ENCODE peak calls at places on chromosome 14, in seven cellular contexts. M, W, Z, G, H, Q and P are unnamed samples.

GRCh38 chr14:53391156-53391555 is 238.0 kb upstream of the DDHD1 start:
- DNase-seq in M (no peak), W (peak), Z (peak), G (peak), H (peak), Q (no peak), P (peak)

GRCh38 chr14:54257424-54257823 is 139.4 kb upstream of the CDKN3 start:
- DNase-seq in M (no peak), W (no peak), Z (no peak), G (no peak), H (no peak), Q (no peak), P (peak)

GRCh38 chr14:61025239-61026223 is 44.5 kb downstream of the SLC38A6 start:
- DNase-seq in M (peak), W (peak), Z (peak), G (peak), H (peak), Q (peak), P (peak)

GRCh38 chr14:23057757-23058653 is 685 bp upstream of the CDH24 start:
- DNase-seq in M (peak), W (peak), Z (peak), G (peak), H (no peak), Q (no peak), P (peak)

GRCh38 chr14:56844603-56845002 is 34.3 kb upstream of the OTX2 start:
- DNase-seq in M (no peak), W (no peak), Z (no peak), G (no peak), H (no peak), Q (no peak), P (peak)

GRCh38 chr14:68585690-68586089 is 207.2 kb downstream of the ZFP36L1 start:
- DNase-seq in M (no peak), W (no peak), Z (peak), G (peak), H (no peak), Q (no peak), P (no peak)

GRCh38 chr14:89065879-89066278 is 241.4 kb downstream of the TTC8 start:
- DNase-seq in M (no peak), W (no peak), Z (no peak), G (no peak), H (no peak), Q (no peak), P (peak)

GRCh38 chr14:67704484-67705089 is 2.9 kb downstream of the RDH12 start:
- DNase-seq in M (peak), W (peak), Z (peak), G (peak), H (no peak), Q (peak), P (peak)

GRCh38 chr14:62696261-62696968 is 348.8 kb downstream of the KCNH5 start:
- DNase-seq in M (no peak), W (no peak), Z (no peak), G (no peak), H (no peak), Q (no peak), P (peak)

GRCh38 chr14:73726025-73726961 is 12.1 kb upstream of the PNMA1 start:
- DNase-seq in M (no peak), W (no peak), Z (no peak), G (peak), H (no peak), Q (no peak), P (no peak)

GRCh38 chr14:104023325-104024055 is 62.0 kb upstream of the ASPG start:
- DNase-seq in M (no peak), W (no peak), Z (no peak), G (no peak), H (no peak), Q (no peak), P (no peak)

GRCh38 chr14:87547536-87547935 is 445.4 kb downstream of the GALC start:
- DNase-seq in M (no peak), W (no peak), Z (no peak), G (no peak), H (no peak), Q (no peak), P (no peak)

GRCh38 chr14:34355584-34356266 is 106.3 kb downstream of the SPTSSA start:
- DNase-seq in M (no peak), W (peak), Z (peak), G (peak), H (peak), Q (no peak), P (no peak)

GRCh38 chr14:88386395-88386794 is 938 bp downstream of the SPATA7 start:
- DNase-seq in M (no peak), W (no peak), Z (no peak), G (no peak), H (no peak), Q (no peak), P (no peak)

GRCh38 chr14:57182760-57183503 is 85.8 kb downstream of the EXOC5 start:
- DNase-seq in M (no peak), W (peak), Z (no peak), G (no peak), H (no peak), Q (no peak), P (peak)

GRCh38 chr14:69288956-69289705 is 29.2 kb downstream of the GALNT16 start:
- DNase-seq in M (no peak), W (no peak), Z (peak), G (no peak), H (no peak), Q (no peak), P (no peak)

GRCh38 chr14:88477513-88478250 is 77.1 kb downstream of the PTPN21 start:
- DNase-seq in M (no peak), W (no peak), Z (no peak), G (no peak), H (no peak), Q (no peak), P (no peak)

GRCh38 chr14:38291681-38292459 is 36.0 kb upstream of the CLEC14A start:
- DNase-seq in M (no peak), W (peak), Z (no peak), G (peak), H (no peak), Q (no peak), P (no peak)

GRCh38 chr14:20610002-20610765 is 19.0 kb upstream of the RNASE12 start:
- DNase-seq in M (peak), W (peak), Z (peak), G (peak), H (peak), Q (peak), P (peak)

GRCh38 chr14:105496831-105497591 is 6.0 kb downstream of the TEDC1 start:
- DNase-seq in M (no peak), W (no peak), Z (no peak), G (no peak), H (no peak), Q (no peak), P (no peak)

GRCh38 chr14:66495214-66496098 is 9.3 kb downstream of the CCDC196 start:
- DNase-seq in M (peak), W (peak), Z (peak), G (peak), H (peak), Q (peak), P (peak)

GRCh38 chr14:36633580-36633979 is 28.1 kb upstream of the PAX9 start:
- DNase-seq in M (no peak), W (no peak), Z (no peak), G (no peak), H (no peak), Q (no peak), P (no peak)

GRCh38 chr14:38548091-38548490 is 292.2 kb upstream of the CLEC14A start:
- DNase-seq in M (no peak), W (peak), Z (no peak), G (no peak), H (no peak), Q (no peak), P (no peak)

GRCh38 chr14:94372021-94372605 is 16.3 kb downstream of the SERPINA1 start:
- DNase-seq in M (no peak), W (no peak), Z (no peak), G (no peak), H (no peak), Q (no peak), P (peak)

GRCh38 chr14:34035177-34035933 is 84.5 kb upstream of the EGLN3 start:
- DNase-seq in M (peak), W (no peak), Z (no peak), G (no peak), H (no peak), Q (no peak), P (no peak)

GRCh38 chr14:55130194-55130550 is 1.1 kb downstream of the LGALS3 start:
- DNase-seq in M (no peak), W (peak), Z (peak), G (no peak), H (no peak), Q (no peak), P (peak)

GRCh38 chr14:94374749-94375148 is 13.7 kb downstream of the SERPINA1 start:
- DNase-seq in M (no peak), W (no peak), Z (no peak), G (no peak), H (no peak), Q (no peak), P (no peak)

GRCh38 chr14:31395572-31396205 is 24.7 kb downstream of the HEATR5A start:
- DNase-seq in M (peak), W (no peak), Z (no peak), G (no peak), H (no peak), Q (no peak), P (no peak)

GRCh38 chr14:93133476-93133875 is 17.8 kb upstream of the ITPK1 start:
- DNase-seq in M (peak), W (peak), Z (peak), G (no peak), H (no peak), Q (no peak), P (no peak)

GRCh38 chr14:104326848-104327247 is 188.5 kb downstream of the KIF26A start:
- DNase-seq in M (no peak), W (no peak), Z (no peak), G (no peak), H (no peak), Q (no peak), P (no peak)

GRCh38 chr14:64755661-64756265 is 51.5 kb downstream of the PLEKHG3 start:
- DNase-seq in M (peak), W (peak), Z (peak), G (peak), H (no peak), Q (no peak), P (no peak)

GRCh38 chr14:92701826-92702225 is 46.6 kb downstream of the LGMN start:
- DNase-seq in M (no peak), W (no peak), Z (no peak), G (no peak), H (no peak), Q (no peak), P (no peak)

GRCh38 chr14:30691751-30692398 is 69.8 kb downstream of the SCFD1 start:
- DNase-seq in M (no peak), W (no peak), Z (no peak), G (no peak), H (no peak), Q (no peak), P (no peak)

GRCh38 chr14:105862581-105863239 is 336.3 kb downstream of the TMEM121 start:
- DNase-seq in M (no peak), W (no peak), Z (no peak), G (no peak), H (no peak), Q (no peak), P (no peak)

GRCh38 chr14:104395941-104396681 is 183.5 kb upstream of the C14orf180 start:
- DNase-seq in M (peak), W (no peak), Z (no peak), G (no peak), H (no peak), Q (no peak), P (no peak)

GRCh38 chr14:61527325-61528100 is 167.8 kb upstream of the HIF1A start:
- DNase-seq in M (no peak), W (peak), Z (no peak), G (peak), H (no peak), Q (no peak), P (peak)

GRCh38 chr14:104900639-104901512 is 23.8 kb upstream of the PLD4 start:
- DNase-seq in M (no peak), W (no peak), Z (no peak), G (no peak), H (no peak), Q (no peak), P (no peak)

GRCh38 chr14:102772781-102773570 is 4.3 kb upstream of the TRAF3 start:
- DNase-seq in M (no peak), W (peak), Z (no peak), G (no peak), H (no peak), Q (no peak), P (peak)

GRCh38 chr14:86221000-86221399 is 691.1 kb downstream of the FLRT2 start:
- DNase-seq in M (no peak), W (peak), Z (no peak), G (no peak), H (no peak), Q (no peak), P (peak)